ENCODE peak calls at places on chromosomes 1 and 21, in six cellular contexts. K, Z, C, Q, D and O are unnamed samples.
A peak's percentile ranks its signal among the peaks of the same experiment; 100 is the strongest.

GRCh38 chr21:46555225-46555617 is 49.7 kb downstream of the S100B start:
- DNase-seq in Z (no peak), D (no peak), K (no peak), Q (no peak), C (no peak), O (no peak)

GRCh38 chr21:33025471-33026298 is at the start of gene OLIG2:
- DNase-seq in C (peak; percentile 95), Z (no peak), Q (no peak), K (peak; percentile 96), D (no peak), O (no peak)

GRCh38 chr1:161402446-161402845 is 34.8 kb upstream of the CFAP126 start:
- DNase-seq in K (no peak), C (no peak), D (no peak), Q (no peak), Z (no peak), O (no peak)

GRCh38 chr1:78836736-78837135 is 169.8 kb downstream of the ADGRL4 start:
- DNase-seq in C (no peak), Q (no peak), K (no peak), D (peak; percentile 28), Z (no peak), O (peak; percentile 25)

GRCh38 chr1:229167356-229167755 is 103.6 kb upstream of the RAB4A start:
- DNase-seq in Z (no peak), K (no peak), D (no peak), C (no peak), Q (no peak), O (no peak)

GRCh38 chr1:31646259-31646960 is 1.7 kb upstream of the PEF1 start:
- DNase-seq in Z (no peak), D (no peak), K (no peak), C (no peak), Q (no peak), O (no peak)

GRCh38 chr1:167093863-167094516 is at the start of gene STYXL2:
- DNase-seq in Z (no peak), Q (no peak), D (no peak), C (no peak), K (no peak), O (no peak)

GRCh38 chr1:234327577-234328164 is 45.6 kb upstream of the COA6 start:
- DNase-seq in Z (no peak), D (no peak), C (no peak), Q (no peak), K (peak; percentile 31), O (no peak)

GRCh38 chr1:34770891-34771508 is 10.0 kb upstream of the GJB3 start:
- DNase-seq in Z (no peak), K (no peak), C (peak; percentile 56), Q (no peak), D (no peak), O (no peak)

GRCh38 chr1:175824079-175824478 is 80.7 kb upstream of the TNR start:
- DNase-seq in D (no peak), K (peak; percentile 58), C (no peak), Z (no peak), Q (no peak), O (no peak)

DNA sequence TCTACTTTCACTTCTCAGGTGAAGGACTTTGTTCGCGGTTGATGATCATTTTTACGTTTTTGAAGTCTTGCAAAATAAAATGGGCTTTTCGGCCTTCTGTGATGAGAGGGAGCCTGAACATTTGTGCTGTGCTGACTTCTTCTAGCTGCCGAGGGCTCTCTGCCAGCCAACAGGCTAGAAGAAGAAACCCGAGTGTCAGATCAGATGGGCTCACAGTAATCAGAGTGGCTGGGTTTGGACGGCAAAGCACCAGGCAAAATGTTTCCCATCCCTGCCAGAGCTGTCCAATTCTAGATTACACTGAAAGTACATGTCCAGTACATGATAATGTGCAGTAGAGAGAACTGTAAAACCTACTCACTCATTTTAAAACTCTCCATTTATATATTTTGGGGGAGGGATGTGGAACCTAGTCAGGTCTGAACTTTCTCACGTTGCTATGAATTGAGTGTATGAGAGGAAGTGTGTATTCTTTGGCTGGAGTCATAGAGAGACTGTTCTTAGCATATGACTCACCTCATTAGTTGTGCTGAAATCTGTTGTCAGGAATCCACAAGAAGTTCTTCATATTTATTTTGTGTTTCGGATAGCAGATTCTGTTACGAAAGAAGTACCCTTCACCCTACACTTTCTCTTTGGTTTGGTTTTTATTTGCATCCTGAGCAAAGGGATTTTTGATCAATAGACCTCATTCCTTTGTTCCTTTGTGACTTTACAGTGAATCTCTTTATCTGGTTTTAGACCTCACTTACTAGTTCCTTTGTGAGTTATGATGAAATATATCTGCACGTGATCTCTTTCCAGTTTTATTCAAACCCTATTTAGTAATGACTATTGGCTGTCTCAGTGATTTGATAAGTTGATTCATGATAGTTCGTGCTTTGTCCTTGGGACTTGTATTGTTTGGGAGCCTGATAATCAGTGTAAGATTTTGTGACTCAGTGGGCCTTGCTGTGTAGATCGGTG is 4.8 kb downstream of the ATP1A1 start:
- DNase-seq in D (peak; percentile 97), C (peak; percentile 72), Q (peak; percentile 93), K (no peak), Z (peak; percentile 78), O (peak; percentile 97)
- H3K4me3 ChIP-seq in D (peak overlapping the region; percentile 85), C (peak overlapping the region; percentile 90), Q (peak overlapping the region; percentile 31), K (no peak overlapping the region), Z (peak overlapping the region; percentile 12), O (peak overlapping the region; percentile 34)

GRCh38 chr1:156077430-156077760 is 4.9 kb downstream of the MEX3A start:
- DNase-seq in Q (no peak), K (peak; percentile 29), D (no peak), Z (no peak), C (no peak), O (no peak)
- H3K4me3 ChIP-seq in Q (no peak overlapping the region), K (peak overlapping the region; percentile 99), D (no peak overlapping the region), Z (no peak overlapping the region), C (no peak overlapping the region), O (no peak overlapping the region)

GRCh38 chr1:225835752-225836151 is 25.8 kb downstream of the EPHX1 start:
- DNase-seq in Q (no peak), Z (no peak), C (no peak), D (peak; percentile 82), K (no peak), O (peak; percentile 87)
- H3K4me3 ChIP-seq in Q (no peak overlapping the region), Z (no peak overlapping the region), C (no peak overlapping the region), D (no peak overlapping the region), K (no peak overlapping the region), O (no peak overlapping the region)

GRCh38 chr1:54403377-54403776 is 2.8 kb downstream of the SSBP3 start:
- DNase-seq in Z (no peak), Q (no peak), C (no peak), K (no peak), D (no peak), O (no peak)
- H3K4me3 ChIP-seq in Z (peak overlapping the region; percentile 68), Q (peak overlapping the region; percentile 79), C (peak overlapping the region; percentile 85), K (peak overlapping the region; percentile 97), D (peak overlapping the region; percentile 61), O (no peak overlapping the region)

GRCh38 chr1:99645699-99646531 is at the start of gene PALMD:
- DNase-seq in C (peak; percentile 36), D (peak; percentile 49), Q (no peak), K (peak; percentile 19), Z (no peak), O (peak; percentile 54)

GRCh38 chr1:99647460-99647859 is 1.5 kb downstream of the PALMD start:
- DNase-seq in C (no peak), K (no peak), Z (no peak), D (no peak), Q (no peak), O (peak; percentile 49)

GRCh38 chr1:99648107-99648506 is 2.2 kb downstream of the PALMD start:
- DNase-seq in Z (no peak), C (no peak), K (no peak), D (peak; percentile 63), Q (no peak), O (peak; percentile 76)

GRCh38 chr1:99645199-99645598 is 714 bp upstream of the PALMD start:
- DNase-seq in Z (no peak), K (no peak), D (peak; percentile 82), C (no peak), Q (no peak), O (peak; percentile 81)

DNA sequence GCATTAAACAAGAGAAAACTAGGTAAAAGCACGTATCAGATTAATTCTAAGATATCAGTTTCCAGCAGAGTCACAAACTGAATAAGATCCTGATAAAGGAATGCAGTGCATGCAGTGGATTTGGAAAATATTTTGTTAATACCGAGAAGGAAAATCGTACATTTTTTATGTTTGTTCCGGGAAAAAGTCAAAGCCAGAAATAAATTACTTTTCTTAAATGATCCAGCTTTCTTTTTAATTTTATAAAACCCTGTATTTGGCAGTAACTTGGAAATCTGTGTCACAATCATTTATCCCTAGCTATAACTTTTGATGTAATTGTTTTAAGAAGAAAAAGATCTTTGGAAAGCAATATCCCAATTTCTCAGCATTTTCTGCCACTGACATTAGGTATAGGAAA is 972 bp downstream of the PALMD start:
- DNase-seq in K (no peak), C (no peak), D (no peak), Z (no peak), Q (no peak), O (no peak)
- H3K4me3 ChIP-seq in K (no peak overlapping the region), C (peak overlapping the region; percentile 57), D (peak overlapping the region; percentile 57), Z (no peak overlapping the region), Q (peak overlapping the region; percentile 60), O (peak overlapping the region; percentile 14)